ENCODE peak calls at places on chromosomes 2 and 18, in four cellular contexts. G, B, U and K are unnamed samples.

GRCh38 chr2:218229851-218230250 is 12.9 kb downstream of the ARPC2 start:
- DNase-seq in G (no peak), B (no peak), U (no peak), K (no peak)

GRCh38 chr2:239329284-239329971 is 71.4 kb downstream of the HDAC4 start:
- DNase-seq in G (no peak), B (no peak), U (no peak), K (no peak)

GRCh38 chr18:51123481-51123880 is 74.0 kb downstream of the MEX3C start:
- DNase-seq in G (no peak), B (no peak), U (no peak), K (no peak)

GRCh38 chr18:58541789-58542425 is 87.0 kb downstream of the ALPK2 start:
- DNase-seq in G (peak; percentile 88), B (peak; percentile 23), U (peak; percentile 41), K (no peak)

GRCh38 chr18:5294618-5295230 is 802 bp downstream of the ZBTB14 start:
- DNase-seq in G (no peak), B (no peak), U (peak; percentile 27), K (peak; percentile 20)

GRCh38 chr2:73218298-73218697 is 4.3 kb downstream of the SMYD5 start:
- DNase-seq in G (no peak), B (no peak), U (no peak), K (no peak)

GRCh38 chr2:7905756-7906155 is 776.1 kb upstream of the ID2 start:
- DNase-seq in G (no peak), B (no peak), U (no peak), K (no peak)

GRCh38 chr2:61670591-61671503 is 132.7 kb upstream of the XPO1 start:
- DNase-seq in G (no peak), B (no peak), U (no peak), K (no peak)

GRCh38 chr18:59881728-59882685 is 17.8 kb upstream of the PMAIP1 start:
- DNase-seq in G (no peak), B (no peak), U (peak; percentile 64), K (no peak)

GRCh38 chr2:127584516-127585033 is 49.1 kb downstream of the MYO7B start:
- DNase-seq in G (no peak), B (no peak), U (no peak), K (no peak)

GRCh38 chr2:210577263-210578071 is 21.1 kb downstream of the CPS1 start:
- DNase-seq in G (peak; percentile 33), B (no peak), U (peak; percentile 56), K (peak; percentile 44)

GRCh38 chr2:170314744-170315447 is 136.9 kb downstream of the MYO3B start:
- DNase-seq in G (no peak), B (no peak), U (no peak), K (no peak)

GRCh38 chr2:9658972-9659371 is 28.2 kb upstream of the YWHAQ start:
- DNase-seq in G (no peak), B (no peak), U (no peak), K (no peak)

GRCh38 chr2:206562375-206562774 is 79.9 kb upstream of the FAM237A start:
- DNase-seq in G (no peak), B (no peak), U (no peak), K (no peak)

GRCh38 chr2:20578895-20579825 is 71.7 kb downstream of the HS1BP3 start:
- DNase-seq in G (peak; percentile 92), B (peak; percentile 68), U (peak; percentile 100), K (peak; percentile 91)

GRCh38 chr2:184756885-184757284 is 158.6 kb downstream of the ZNF804A start:
- DNase-seq in G (no peak), B (no peak), U (no peak), K (no peak)

GRCh38 chr2:230441188-230441897 is 25.3 kb downstream of the SP100 start:
- DNase-seq in G (no peak), B (no peak), U (no peak), K (no peak)

GRCh38 chr2:172333206-172333605 is 94.2 kb upstream of the ITGA6 start:
- DNase-seq in G (no peak), B (no peak), U (no peak), K (no peak)

GRCh38 chr2:232432598-232433184 is 23.3 kb upstream of the ALPI start:
- DNase-seq in G (no peak), B (no peak), U (no peak), K (no peak)

GRCh38 chr2:37871453-37872191 is 53.5 kb upstream of the RMDN2 start:
- DNase-seq in G (no peak), B (no peak), U (no peak), K (no peak)

GRCh38 chr2:206164261-206164862 is 4.7 kb downstream of the EEF1B2 start:
- DNase-seq in G (no peak), B (no peak), U (peak; percentile 34), K (peak; percentile 32)

GRCh38 chr18:58466636-58467205 is 162.2 kb downstream of the ALPK2 start:
- DNase-seq in G (no peak), B (no peak), U (no peak), K (no peak)

GRCh38 chr2:4047961-4048891 is 344.9 kb downstream of the DCDC2C start:
- DNase-seq in G (no peak), B (no peak), U (no peak), K (no peak)

GRCh38 chr2:124810132-124810531 is 785.0 kb downstream of the CNTNAP5 start:
- DNase-seq in G (no peak), B (peak; percentile 27), U (peak; percentile 60), K (peak; percentile 49)

GRCh38 chr2:77005522-77005921 is 516.7 kb downstream of the LRRTM4 start:
- DNase-seq in G (no peak), B (no peak), U (no peak), K (no peak)

GRCh38 chr2:23363268-23363667 is 21.7 kb upstream of the KLHL29 start:
- DNase-seq in G (no peak), B (no peak), U (no peak), K (no peak)

GRCh38 chr2:85353876-85354285 is 447 bp downstream of the RETSAT start:
- DNase-seq in G (peak; percentile 12), B (no peak), U (peak; percentile 25), K (no peak)

GRCh38 chr2:4502230-4502843 is 799.0 kb downstream of the DCDC2C start:
- DNase-seq in G (no peak), B (no peak), U (no peak), K (no peak)

DNA sequence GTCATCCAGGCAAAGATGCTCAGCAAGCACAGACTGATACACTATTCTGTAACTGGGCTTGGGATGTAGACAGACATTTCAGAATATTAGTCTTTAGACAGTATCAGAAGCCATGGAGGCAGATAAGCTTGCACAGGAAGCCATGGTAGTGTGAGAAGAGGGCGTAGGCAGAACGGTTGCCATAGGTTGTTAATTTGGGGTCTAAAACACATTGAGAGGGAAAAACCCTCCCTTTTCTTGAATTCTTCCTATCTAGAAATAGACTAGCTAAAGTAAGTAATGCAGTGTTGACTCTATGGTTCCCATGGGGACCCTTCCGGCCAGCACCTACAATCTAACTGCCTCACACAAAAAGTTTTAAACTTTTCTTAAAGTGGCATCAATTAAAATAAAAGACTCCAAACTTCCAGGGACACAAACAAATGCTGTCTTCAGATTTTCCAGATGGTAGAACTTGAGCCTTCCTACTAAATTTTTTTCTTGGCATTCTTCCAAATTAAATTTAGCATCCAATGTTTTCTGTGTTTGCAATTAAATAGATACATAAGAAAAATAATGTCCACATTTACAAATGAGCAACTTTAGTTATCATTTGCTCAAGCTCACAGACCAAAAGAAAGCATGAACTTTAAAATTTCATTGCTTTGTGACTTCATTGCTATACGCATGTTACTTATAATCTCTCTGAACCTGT is 1.9 kb downstream of the PRKRA start:
- DNase-seq in G (no peak), B (no peak), U (no peak), K (no peak)
- H3K9ac ChIP-seq in G (peak overlapping the region; percentile 94), B (no peak overlapping the region), U (peak overlapping the region; percentile 98), K (peak overlapping the region; percentile 99)

GRCh38 chr2:181839811-181840210 is 51.7 kb upstream of the ITPRID2 start:
- DNase-seq in G (no peak), B (no peak), U (no peak), K (no peak)
- TF ChIP-seq ZNF274 in G (no peak), B (no peak), U (no peak), K (no peak)

GRCh38 chr2:288743-289361 is 961 bp upstream of the ALKAL2 start:
- DNase-seq in G (no peak), B (no peak), U (no peak), K (no peak)
- H3K4me3 ChIP-seq in G (no peak overlapping the region), B (peak overlapping the region; percentile 55), U (peak overlapping the region; percentile 65), K (peak overlapping the region; percentile 35)

GRCh38 chr2:174967086-174967485 is 38.1 kb downstream of the CHN1 start:
- DNase-seq in G (no peak), B (no peak), U (no peak), K (no peak)

GRCh38 chr2:174965551-174965950 is 39.6 kb downstream of the CHN1 start:
- DNase-seq in G (no peak), B (no peak), U (no peak), K (no peak)

GRCh38 chr2:174967693-174968260 is 37.4 kb downstream of the CHN1 start:
- DNase-seq in G (no peak), B (no peak), U (no peak), K (no peak)

GRCh38 chr2:174964404-174964803 is 40.8 kb downstream of the CHN1 start:
- DNase-seq in G (no peak), B (peak; percentile 13), U (no peak), K (peak; percentile 63)

DNA sequence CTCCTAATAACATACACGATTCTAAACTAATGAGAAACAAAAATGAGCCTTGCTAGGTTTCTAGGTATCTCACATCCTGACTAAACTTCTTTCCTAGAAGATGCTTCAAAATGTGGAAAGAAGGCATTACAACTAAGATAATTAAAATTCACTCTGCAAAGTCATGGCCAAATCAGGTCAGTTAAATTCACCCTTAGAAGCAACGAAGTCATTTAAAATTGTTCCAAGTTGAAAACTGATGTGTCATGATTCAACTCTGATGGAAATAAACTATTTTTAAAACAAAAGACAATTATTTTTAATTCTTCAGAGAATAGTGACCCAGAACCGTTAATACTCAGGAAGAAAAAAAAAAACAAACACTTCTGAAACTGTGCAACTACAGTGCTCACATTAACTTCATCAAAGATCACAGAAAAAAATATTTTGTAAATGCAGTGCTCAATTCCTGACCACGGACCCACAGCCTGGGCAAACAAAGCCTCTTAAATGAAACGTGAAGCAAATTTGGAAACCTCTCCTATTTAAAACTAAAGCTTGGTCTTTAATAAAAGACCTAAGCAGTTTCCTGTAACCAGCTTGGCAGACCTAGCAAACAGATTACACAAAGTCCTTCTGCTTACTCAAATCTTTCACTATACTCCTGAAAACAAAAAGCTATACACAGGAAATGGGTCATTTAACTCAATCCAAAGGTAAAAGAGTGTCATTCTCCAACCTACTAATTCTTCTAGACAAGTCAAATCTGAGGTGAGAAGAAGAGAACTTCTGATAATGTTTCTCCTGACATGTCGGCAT is 39.0 kb downstream of the CHN1 start:
- DNase-seq in G (no peak), B (no peak), U (no peak), K (no peak)
- H3K9ac ChIP-seq in G (no peak overlapping the region), B (no peak overlapping the region), U (no peak overlapping the region), K (no peak overlapping the region)